ENCODE peak calls at places on chromosomes 3 and 15, in eight cellular contexts. One of them, this sample, is unnamed.

GRCh38 chr3:60636846-60637245 is 614.4 kb downstream of the FHIT start:
- DNase-seq in Kasumi-1: no peak
- DNase-seq in LoVo: no peak
- DNase-seq in activated T-helper 1 cell treated with Interleukin-2 at 50 U/mL for 16 hours: no peak
- DNase-seq in stimulated activated CD4-positive, alpha-beta T cell treated with anti-CD3 and anti-CD28 coated beads, Interleukin-1b, Interleukin-23, amount 100 ng/mL, for 24 hours: no peak
- DNase-seq in GM04503: peak
- DNase-seq in bronchial epithelial cell: peak
- DNase-seq in NAMALWA: no peak
- DNase-seq in this sample: no peak

GRCh38 chr15:93072440-93073394 is 16.3 kb downstream of the RGMA start:
- DNase-seq in Kasumi-1: no peak
- DNase-seq in LoVo: no peak
- DNase-seq in activated T-helper 1 cell treated with Interleukin-2 at 50 U/mL for 16 hours: no peak
- DNase-seq in stimulated activated CD4-positive, alpha-beta T cell treated with anti-CD3 and anti-CD28 coated beads, Interleukin-1b, Interleukin-23, amount 100 ng/mL, for 24 hours: no peak
- DNase-seq in GM04503: no peak
- DNase-seq in bronchial epithelial cell: peak
- DNase-seq in NAMALWA: no peak
- DNase-seq in this sample: no peak

GRCh38 chr3:32959370-32959769 is 7.9 kb downstream of the CCR4 start:
- DNase-seq in Kasumi-1: no peak
- DNase-seq in LoVo: no peak
- DNase-seq in activated T-helper 1 cell treated with Interleukin-2 at 50 U/mL for 16 hours: no peak
- DNase-seq in stimulated activated CD4-positive, alpha-beta T cell treated with anti-CD3 and anti-CD28 coated beads, Interleukin-1b, Interleukin-23, amount 100 ng/mL, for 24 hours: no peak
- DNase-seq in GM04503: no peak
- DNase-seq in bronchial epithelial cell: no peak
- DNase-seq in NAMALWA: no peak
- DNase-seq in this sample: no peak

GRCh38 chr3:141465221-141465620 is 21.6 kb upstream of the RASA2 start:
- DNase-seq in Kasumi-1: no peak
- DNase-seq in LoVo: no peak
- DNase-seq in activated T-helper 1 cell treated with Interleukin-2 at 50 U/mL for 16 hours: no peak
- DNase-seq in stimulated activated CD4-positive, alpha-beta T cell treated with anti-CD3 and anti-CD28 coated beads, Interleukin-1b, Interleukin-23, amount 100 ng/mL, for 24 hours: no peak
- DNase-seq in GM04503: no peak
- DNase-seq in bronchial epithelial cell: no peak
- DNase-seq in NAMALWA: no peak
- DNase-seq in this sample: no peak

GRCh38 chr15:65653341-65653740 is 31.6 kb downstream of the SLC24A1 start:
- DNase-seq in Kasumi-1: no peak
- DNase-seq in LoVo: no peak
- DNase-seq in activated T-helper 1 cell treated with Interleukin-2 at 50 U/mL for 16 hours: no peak
- DNase-seq in stimulated activated CD4-positive, alpha-beta T cell treated with anti-CD3 and anti-CD28 coated beads, Interleukin-1b, Interleukin-23, amount 100 ng/mL, for 24 hours: no peak
- DNase-seq in GM04503: no peak
- DNase-seq in bronchial epithelial cell: peak
- DNase-seq in NAMALWA: no peak
- DNase-seq in this sample: no peak

GRCh38 chr15:66746231-66746605 is 44.2 kb downstream of the SMAD6 start:
- DNase-seq in Kasumi-1: no peak
- DNase-seq in LoVo: no peak
- DNase-seq in activated T-helper 1 cell treated with Interleukin-2 at 50 U/mL for 16 hours: no peak
- DNase-seq in stimulated activated CD4-positive, alpha-beta T cell treated with anti-CD3 and anti-CD28 coated beads, Interleukin-1b, Interleukin-23, amount 100 ng/mL, for 24 hours: no peak
- DNase-seq in GM04503: no peak
- DNase-seq in bronchial epithelial cell: no peak
- DNase-seq in NAMALWA: no peak
- DNase-seq in this sample: no peak

GRCh38 chr3:13137808-13138565 is 64.8 kb upstream of the IQSEC1 start:
- DNase-seq in Kasumi-1: no peak
- DNase-seq in LoVo: no peak
- DNase-seq in activated T-helper 1 cell treated with Interleukin-2 at 50 U/mL for 16 hours: no peak
- DNase-seq in stimulated activated CD4-positive, alpha-beta T cell treated with anti-CD3 and anti-CD28 coated beads, Interleukin-1b, Interleukin-23, amount 100 ng/mL, for 24 hours: no peak
- DNase-seq in GM04503: no peak
- DNase-seq in bronchial epithelial cell: no peak
- DNase-seq in NAMALWA: no peak
- DNase-seq in this sample: no peak

GRCh38 chr15:73751896-73752816 is 995 bp downstream of the INSYN1 start:
- DNase-seq in Kasumi-1: no peak
- DNase-seq in LoVo: no peak
- DNase-seq in activated T-helper 1 cell treated with Interleukin-2 at 50 U/mL for 16 hours: no peak
- DNase-seq in stimulated activated CD4-positive, alpha-beta T cell treated with anti-CD3 and anti-CD28 coated beads, Interleukin-1b, Interleukin-23, amount 100 ng/mL, for 24 hours: no peak
- DNase-seq in GM04503: no peak
- DNase-seq in bronchial epithelial cell: no peak
- DNase-seq in NAMALWA: no peak
- DNase-seq in this sample: no peak

GRCh38 chr3:187742351-187743171 is 2.7 kb downstream of the BCL6 start:
- DNase-seq in Kasumi-1: no peak
- DNase-seq in LoVo: peak
- DNase-seq in activated T-helper 1 cell treated with Interleukin-2 at 50 U/mL for 16 hours: no peak
- DNase-seq in stimulated activated CD4-positive, alpha-beta T cell treated with anti-CD3 and anti-CD28 coated beads, Interleukin-1b, Interleukin-23, amount 100 ng/mL, for 24 hours: no peak
- DNase-seq in GM04503: no peak
- DNase-seq in bronchial epithelial cell: no peak
- DNase-seq in NAMALWA: peak
- DNase-seq in this sample: peak

GRCh38 chr3:152707314-152707713 is 127.6 kb upstream of the P2RY1 start:
- DNase-seq in Kasumi-1: no peak
- DNase-seq in LoVo: no peak
- DNase-seq in activated T-helper 1 cell treated with Interleukin-2 at 50 U/mL for 16 hours: no peak
- DNase-seq in stimulated activated CD4-positive, alpha-beta T cell treated with anti-CD3 and anti-CD28 coated beads, Interleukin-1b, Interleukin-23, amount 100 ng/mL, for 24 hours: no peak
- DNase-seq in GM04503: no peak
- DNase-seq in bronchial epithelial cell: no peak
- DNase-seq in NAMALWA: no peak
- DNase-seq in this sample: peak

GRCh38 chr3:23685484-23686258 is 120.1 kb upstream of the UBE2E1 start:
- DNase-seq in Kasumi-1: peak
- DNase-seq in LoVo: peak
- DNase-seq in activated T-helper 1 cell treated with Interleukin-2 at 50 U/mL for 16 hours: no peak
- DNase-seq in stimulated activated CD4-positive, alpha-beta T cell treated with anti-CD3 and anti-CD28 coated beads, Interleukin-1b, Interleukin-23, amount 100 ng/mL, for 24 hours: no peak
- DNase-seq in GM04503: peak
- DNase-seq in bronchial epithelial cell: peak
- DNase-seq in NAMALWA: no peak
- DNase-seq in this sample: peak

GRCh38 chr3:190826018-190826417 is 36.5 kb downstream of the GMNC start:
- DNase-seq in Kasumi-1: no peak
- DNase-seq in LoVo: no peak
- DNase-seq in activated T-helper 1 cell treated with Interleukin-2 at 50 U/mL for 16 hours: no peak
- DNase-seq in stimulated activated CD4-positive, alpha-beta T cell treated with anti-CD3 and anti-CD28 coated beads, Interleukin-1b, Interleukin-23, amount 100 ng/mL, for 24 hours: no peak
- DNase-seq in GM04503: no peak
- DNase-seq in bronchial epithelial cell: no peak
- DNase-seq in NAMALWA: no peak
- DNase-seq in this sample: no peak

GRCh38 chr15:70328137-70329115 is 230.7 kb upstream of the TLE3 start:
- DNase-seq in Kasumi-1: no peak
- DNase-seq in LoVo: no peak
- DNase-seq in activated T-helper 1 cell treated with Interleukin-2 at 50 U/mL for 16 hours: no peak
- DNase-seq in stimulated activated CD4-positive, alpha-beta T cell treated with anti-CD3 and anti-CD28 coated beads, Interleukin-1b, Interleukin-23, amount 100 ng/mL, for 24 hours: no peak
- DNase-seq in GM04503: peak
- DNase-seq in bronchial epithelial cell: no peak
- DNase-seq in NAMALWA: peak
- DNase-seq in this sample: peak